ENCODE peak calls at places on chromosome 18, in six cellular contexts. One of them, this sample, is unnamed.

GRCh38 chr18:74040459-74041332 is 106.9 kb downstream of the FBXO15 start:
- DNase-seq in brain microvascular endothelial cell: no peak
- DNase-seq in stimulated activated CD4-positive, alpha-beta T cell treated with anti-CD3 and anti-CD28 coated beads, Interleukin-12 subunit alpha, Interleukin-12 subunit beta, amount 100 ng/mL, for 24 hours: peak; percentile 59
- DNase-seq in naive thymus-derived CD8-positive, alpha-beta T cell: peak; percentile 35
- DNase-seq in Calu3: peak; percentile 78
- DNase-seq in GM03348: peak; percentile 55
- DNase-seq in this sample: no peak

GRCh38 chr18:34773378-34773777 is 63.3 kb downstream of the DTNA start:
- DNase-seq in stimulated activated CD4-positive, alpha-beta T cell treated with anti-CD3 and anti-CD28 coated beads, Interleukin-12 subunit alpha, Interleukin-12 subunit beta, amount 100 ng/mL, for 24 hours: no peak
- DNase-seq in Calu3: no peak
- DNase-seq in naive thymus-derived CD8-positive, alpha-beta T cell: no peak
- DNase-seq in brain microvascular endothelial cell: peak; percentile 8
- DNase-seq in GM03348: peak; percentile 45
- DNase-seq in this sample: peak; percentile 26

GRCh38 chr18:10140928-10141327 is 227.1 kb downstream of the VAPA start:
- DNase-seq in brain microvascular endothelial cell: peak; percentile 22
- DNase-seq in GM03348: peak; percentile 41
- DNase-seq in naive thymus-derived CD8-positive, alpha-beta T cell: no peak
- DNase-seq in stimulated activated CD4-positive, alpha-beta T cell treated with anti-CD3 and anti-CD28 coated beads, Interleukin-12 subunit alpha, Interleukin-12 subunit beta, amount 100 ng/mL, for 24 hours: no peak
- DNase-seq in Calu3: peak; percentile 54
- DNase-seq in this sample: no peak

GRCh38 chr18:3985664-3986063 is 469.4 kb downstream of the DLGAP1 start:
- DNase-seq in Calu3: no peak
- DNase-seq in brain microvascular endothelial cell: no peak
- DNase-seq in stimulated activated CD4-positive, alpha-beta T cell treated with anti-CD3 and anti-CD28 coated beads, Interleukin-12 subunit alpha, Interleukin-12 subunit beta, amount 100 ng/mL, for 24 hours: no peak
- DNase-seq in GM03348: peak; percentile 42
- DNase-seq in naive thymus-derived CD8-positive, alpha-beta T cell: no peak
- DNase-seq in this sample: no peak

GRCh38 chr18:57775937-57776336 is 27.2 kb downstream of the ATP8B1 start:
- DNase-seq in naive thymus-derived CD8-positive, alpha-beta T cell: no peak
- DNase-seq in Calu3: no peak
- DNase-seq in GM03348: peak; percentile 29
- DNase-seq in brain microvascular endothelial cell: no peak
- DNase-seq in stimulated activated CD4-positive, alpha-beta T cell treated with anti-CD3 and anti-CD28 coated beads, Interleukin-12 subunit alpha, Interleukin-12 subunit beta, amount 100 ng/mL, for 24 hours: no peak
- DNase-seq in this sample: no peak

GRCh38 chr18:22840606-22841144 is 92.5 kb upstream of the RBBP8 start:
- DNase-seq in stimulated activated CD4-positive, alpha-beta T cell treated with anti-CD3 and anti-CD28 coated beads, Interleukin-12 subunit alpha, Interleukin-12 subunit beta, amount 100 ng/mL, for 24 hours: no peak
- DNase-seq in naive thymus-derived CD8-positive, alpha-beta T cell: no peak
- DNase-seq in Calu3: no peak
- DNase-seq in GM03348: peak; percentile 50
- DNase-seq in brain microvascular endothelial cell: no peak
- DNase-seq in this sample: no peak

GRCh38 chr18:21262979-21263378 is 20.9 kb downstream of the GREB1L start:
- DNase-seq in GM03348: no peak
- DNase-seq in naive thymus-derived CD8-positive, alpha-beta T cell: no peak
- DNase-seq in stimulated activated CD4-positive, alpha-beta T cell treated with anti-CD3 and anti-CD28 coated beads, Interleukin-12 subunit alpha, Interleukin-12 subunit beta, amount 100 ng/mL, for 24 hours: no peak
- DNase-seq in Calu3: no peak
- DNase-seq in brain microvascular endothelial cell: no peak
- DNase-seq in this sample: no peak

GRCh38 chr18:45248240-45248903 is 366.9 kb upstream of the SLC14A2 start:
- DNase-seq in stimulated activated CD4-positive, alpha-beta T cell treated with anti-CD3 and anti-CD28 coated beads, Interleukin-12 subunit alpha, Interleukin-12 subunit beta, amount 100 ng/mL, for 24 hours: no peak
- DNase-seq in brain microvascular endothelial cell: peak; percentile 69
- DNase-seq in Calu3: no peak
- DNase-seq in GM03348: peak; percentile 73
- DNase-seq in naive thymus-derived CD8-positive, alpha-beta T cell: no peak
- DNase-seq in this sample: no peak

GRCh38 chr18:60053747-60054304 is 154.0 kb downstream of the PMAIP1 start:
- DNase-seq in brain microvascular endothelial cell: peak; percentile 96
- DNase-seq in stimulated activated CD4-positive, alpha-beta T cell treated with anti-CD3 and anti-CD28 coated beads, Interleukin-12 subunit alpha, Interleukin-12 subunit beta, amount 100 ng/mL, for 24 hours: no peak
- DNase-seq in GM03348: peak; percentile 76
- DNase-seq in Calu3: peak; percentile 74
- DNase-seq in naive thymus-derived CD8-positive, alpha-beta T cell: no peak
- DNase-seq in this sample: peak; percentile 90

GRCh38 chr18:56890632-56891031 is 239.5 kb downstream of the WDR7 start:
- DNase-seq in stimulated activated CD4-positive, alpha-beta T cell treated with anti-CD3 and anti-CD28 coated beads, Interleukin-12 subunit alpha, Interleukin-12 subunit beta, amount 100 ng/mL, for 24 hours: no peak
- DNase-seq in Calu3: no peak
- DNase-seq in brain microvascular endothelial cell: peak; percentile 94
- DNase-seq in naive thymus-derived CD8-positive, alpha-beta T cell: no peak
- DNase-seq in GM03348: peak; percentile 70
- DNase-seq in this sample: peak; percentile 63

GRCh38 chr18:40851014-40851429 is 1104.0 kb upstream of the PIK3C3 start:
- DNase-seq in GM03348: no peak
- DNase-seq in naive thymus-derived CD8-positive, alpha-beta T cell: no peak
- DNase-seq in Calu3: peak; percentile 12
- DNase-seq in brain microvascular endothelial cell: no peak
- DNase-seq in stimulated activated CD4-positive, alpha-beta T cell treated with anti-CD3 and anti-CD28 coated beads, Interleukin-12 subunit alpha, Interleukin-12 subunit beta, amount 100 ng/mL, for 24 hours: no peak
- DNase-seq in this sample: peak; percentile 56

GRCh38 chr18:58117685-58118403 is 73.8 kb downstream of the NEDD4L start:
- DNase-seq in naive thymus-derived CD8-positive, alpha-beta T cell: no peak
- DNase-seq in Calu3: peak; percentile 67
- DNase-seq in stimulated activated CD4-positive, alpha-beta T cell treated with anti-CD3 and anti-CD28 coated beads, Interleukin-12 subunit alpha, Interleukin-12 subunit beta, amount 100 ng/mL, for 24 hours: no peak
- DNase-seq in GM03348: peak; percentile 54
- DNase-seq in brain microvascular endothelial cell: peak; percentile 69
- DNase-seq in this sample: peak; percentile 67

GRCh38 chr18:22136395-22136794 is 33.0 kb upstream of the GATA6 start:
- DNase-seq in GM03348: no peak
- DNase-seq in naive thymus-derived CD8-positive, alpha-beta T cell: no peak
- DNase-seq in stimulated activated CD4-positive, alpha-beta T cell treated with anti-CD3 and anti-CD28 coated beads, Interleukin-12 subunit alpha, Interleukin-12 subunit beta, amount 100 ng/mL, for 24 hours: no peak
- DNase-seq in brain microvascular endothelial cell: peak; percentile 75
- DNase-seq in Calu3: no peak
- DNase-seq in this sample: no peak

GRCh38 chr18:62030091-62030985 is 137.5 kb upstream of the RNF152 start:
- DNase-seq in stimulated activated CD4-positive, alpha-beta T cell treated with anti-CD3 and anti-CD28 coated beads, Interleukin-12 subunit alpha, Interleukin-12 subunit beta, amount 100 ng/mL, for 24 hours: no peak
- DNase-seq in Calu3: no peak
- DNase-seq in brain microvascular endothelial cell: no peak
- DNase-seq in naive thymus-derived CD8-positive, alpha-beta T cell: no peak
- DNase-seq in GM03348: no peak
- DNase-seq in this sample: peak; percentile 1

GRCh38 chr18:5463390-5463789 is 80.4 kb downstream of the EPB41L3 start:
- DNase-seq in brain microvascular endothelial cell: peak; percentile 90
- DNase-seq in naive thymus-derived CD8-positive, alpha-beta T cell: no peak
- DNase-seq in GM03348: peak; percentile 53
- DNase-seq in stimulated activated CD4-positive, alpha-beta T cell treated with anti-CD3 and anti-CD28 coated beads, Interleukin-12 subunit alpha, Interleukin-12 subunit beta, amount 100 ng/mL, for 24 hours: no peak
- DNase-seq in Calu3: no peak
- DNase-seq in this sample: peak; percentile 49

GRCh38 chr18:48749768-48750167 is 201.0 kb downstream of the SMAD7 start:
- DNase-seq in GM03348: peak; percentile 77
- DNase-seq in naive thymus-derived CD8-positive, alpha-beta T cell: no peak
- DNase-seq in Calu3: no peak
- DNase-seq in brain microvascular endothelial cell: peak; percentile 22
- DNase-seq in stimulated activated CD4-positive, alpha-beta T cell treated with anti-CD3 and anti-CD28 coated beads, Interleukin-12 subunit alpha, Interleukin-12 subunit beta, amount 100 ng/mL, for 24 hours: no peak
- DNase-seq in this sample: no peak

GRCh38 chr18:35397976-35398375 is 20.8 kb upstream of the ZNF396 start:
- DNase-seq in brain microvascular endothelial cell: no peak
- DNase-seq in GM03348: no peak
- DNase-seq in Calu3: no peak
- DNase-seq in naive thymus-derived CD8-positive, alpha-beta T cell: no peak
- DNase-seq in stimulated activated CD4-positive, alpha-beta T cell treated with anti-CD3 and anti-CD28 coated beads, Interleukin-12 subunit alpha, Interleukin-12 subunit beta, amount 100 ng/mL, for 24 hours: no peak
- DNase-seq in this sample: no peak

GRCh38 chr18:68662779-68663178 is 52.1 kb downstream of the TMX3 start:
- DNase-seq in naive thymus-derived CD8-positive, alpha-beta T cell: no peak
- DNase-seq in GM03348: peak; percentile 9
- DNase-seq in brain microvascular endothelial cell: peak; percentile 25
- DNase-seq in stimulated activated CD4-positive, alpha-beta T cell treated with anti-CD3 and anti-CD28 coated beads, Interleukin-12 subunit alpha, Interleukin-12 subunit beta, amount 100 ng/mL, for 24 hours: no peak
- DNase-seq in Calu3: no peak
- DNase-seq in this sample: peak; percentile 38

GRCh38 chr18:78991446-78991845 is 11.8 kb downstream of the SALL3 start:
- DNase-seq in stimulated activated CD4-positive, alpha-beta T cell treated with anti-CD3 and anti-CD28 coated beads, Interleukin-12 subunit alpha, Interleukin-12 subunit beta, amount 100 ng/mL, for 24 hours: no peak
- DNase-seq in brain microvascular endothelial cell: no peak
- DNase-seq in Calu3: no peak
- DNase-seq in GM03348: no peak
- DNase-seq in naive thymus-derived CD8-positive, alpha-beta T cell: no peak
- DNase-seq in this sample: no peak

GRCh38 chr18:31738460-31739407 is 21.9 kb downstream of the SLC25A52 start:
- DNase-seq in GM03348: no peak
- DNase-seq in brain microvascular endothelial cell: no peak
- DNase-seq in naive thymus-derived CD8-positive, alpha-beta T cell: no peak
- DNase-seq in Calu3: no peak
- DNase-seq in stimulated activated CD4-positive, alpha-beta T cell treated with anti-CD3 and anti-CD28 coated beads, Interleukin-12 subunit alpha, Interleukin-12 subunit beta, amount 100 ng/mL, for 24 hours: no peak
- DNase-seq in this sample: no peak

GRCh38 chr18:58195278-58195721 is 151.3 kb downstream of the NEDD4L start:
- DNase-seq in stimulated activated CD4-positive, alpha-beta T cell treated with anti-CD3 and anti-CD28 coated beads, Interleukin-12 subunit alpha, Interleukin-12 subunit beta, amount 100 ng/mL, for 24 hours: no peak
- DNase-seq in brain microvascular endothelial cell: no peak
- DNase-seq in naive thymus-derived CD8-positive, alpha-beta T cell: peak; percentile 17
- DNase-seq in Calu3: peak; percentile 54
- DNase-seq in GM03348: no peak
- DNase-seq in this sample: no peak

GRCh38 chr18:9643549-9643948 is 29.2 kb upstream of the PPP4R1 start:
- DNase-seq in stimulated activated CD4-positive, alpha-beta T cell treated with anti-CD3 and anti-CD28 coated beads, Interleukin-12 subunit alpha, Interleukin-12 subunit beta, amount 100 ng/mL, for 24 hours: no peak
- DNase-seq in Calu3: peak; percentile 74
- DNase-seq in GM03348: peak; percentile 88
- DNase-seq in naive thymus-derived CD8-positive, alpha-beta T cell: no peak
- DNase-seq in brain microvascular endothelial cell: peak; percentile 97
- DNase-seq in this sample: peak; percentile 94

GRCh38 chr18:22391571-22392359 is 25.9 kb downstream of the CTAGE1 start:
- DNase-seq in Calu3: peak; percentile 77
- DNase-seq in naive thymus-derived CD8-positive, alpha-beta T cell: peak; percentile 60
- DNase-seq in GM03348: peak; percentile 54
- DNase-seq in brain microvascular endothelial cell: peak; percentile 98
- DNase-seq in stimulated activated CD4-positive, alpha-beta T cell treated with anti-CD3 and anti-CD28 coated beads, Interleukin-12 subunit alpha, Interleukin-12 subunit beta, amount 100 ng/mL, for 24 hours: no peak
- DNase-seq in this sample: peak; percentile 85

GRCh38 chr18:60975419-60975818 is 357.8 kb upstream of the CDH20 start:
- DNase-seq in GM03348: no peak
- DNase-seq in brain microvascular endothelial cell: no peak
- DNase-seq in stimulated activated CD4-positive, alpha-beta T cell treated with anti-CD3 and anti-CD28 coated beads, Interleukin-12 subunit alpha, Interleukin-12 subunit beta, amount 100 ng/mL, for 24 hours: no peak
- DNase-seq in Calu3: no peak
- DNase-seq in naive thymus-derived CD8-positive, alpha-beta T cell: no peak
- DNase-seq in this sample: no peak

GRCh38 chr18:10923671-10924070 is 225.7 kb downstream of the PIEZO2 start:
- DNase-seq in brain microvascular endothelial cell: no peak
- DNase-seq in stimulated activated CD4-positive, alpha-beta T cell treated with anti-CD3 and anti-CD28 coated beads, Interleukin-12 subunit alpha, Interleukin-12 subunit beta, amount 100 ng/mL, for 24 hours: no peak
- DNase-seq in naive thymus-derived CD8-positive, alpha-beta T cell: no peak
- DNase-seq in GM03348: no peak
- DNase-seq in Calu3: no peak
- DNase-seq in this sample: no peak

GRCh38 chr18:45662468-45662867 is 47.2 kb downstream of the SLC14A2 start:
- DNase-seq in naive thymus-derived CD8-positive, alpha-beta T cell: no peak
- DNase-seq in Calu3: no peak
- DNase-seq in stimulated activated CD4-positive, alpha-beta T cell treated with anti-CD3 and anti-CD28 coated beads, Interleukin-12 subunit alpha, Interleukin-12 subunit beta, amount 100 ng/mL, for 24 hours: no peak
- DNase-seq in GM03348: peak; percentile 61
- DNase-seq in brain microvascular endothelial cell: peak; percentile 25
- DNase-seq in this sample: no peak

GRCh38 chr18:8063733-8064132 is 496.6 kb downstream of the PTPRM start:
- DNase-seq in GM03348: no peak
- DNase-seq in Calu3: no peak
- DNase-seq in naive thymus-derived CD8-positive, alpha-beta T cell: no peak
- DNase-seq in brain microvascular endothelial cell: no peak
- DNase-seq in stimulated activated CD4-positive, alpha-beta T cell treated with anti-CD3 and anti-CD28 coated beads, Interleukin-12 subunit alpha, Interleukin-12 subunit beta, amount 100 ng/mL, for 24 hours: no peak
- DNase-seq in this sample: no peak

GRCh38 chr18:25113081-25113480 is 238.9 kb downstream of the ZNF521 start:
- DNase-seq in Calu3: no peak
- DNase-seq in GM03348: no peak
- DNase-seq in brain microvascular endothelial cell: no peak
- DNase-seq in naive thymus-derived CD8-positive, alpha-beta T cell: no peak
- DNase-seq in stimulated activated CD4-positive, alpha-beta T cell treated with anti-CD3 and anti-CD28 coated beads, Interleukin-12 subunit alpha, Interleukin-12 subunit beta, amount 100 ng/mL, for 24 hours: no peak
- DNase-seq in this sample: no peak

GRCh38 chr18:69757733-69758132 is 189.9 kb downstream of the CD226 start:
- DNase-seq in stimulated activated CD4-positive, alpha-beta T cell treated with anti-CD3 and anti-CD28 coated beads, Interleukin-12 subunit alpha, Interleukin-12 subunit beta, amount 100 ng/mL, for 24 hours: no peak
- DNase-seq in brain microvascular endothelial cell: no peak
- DNase-seq in GM03348: no peak
- DNase-seq in naive thymus-derived CD8-positive, alpha-beta T cell: no peak
- DNase-seq in Calu3: no peak
- DNase-seq in this sample: no peak

GRCh38 chr18:78757014-78757413 is 222.6 kb upstream of the SALL3 start:
- DNase-seq in stimulated activated CD4-positive, alpha-beta T cell treated with anti-CD3 and anti-CD28 coated beads, Interleukin-12 subunit alpha, Interleukin-12 subunit beta, amount 100 ng/mL, for 24 hours: no peak
- DNase-seq in Calu3: no peak
- DNase-seq in GM03348: no peak
- DNase-seq in naive thymus-derived CD8-positive, alpha-beta T cell: no peak
- DNase-seq in brain microvascular endothelial cell: no peak
- DNase-seq in this sample: no peak

This sample was measured in NCI-H226.